ENCODE peak calls at places on chromosome 18, in five cellular contexts. H, G, Z, C and I are unnamed samples.

GRCh38 chr18:60292186-60292585 is 80.4 kb downstream of the MC4R start:
- DNase-seq in H (no peak), G (no peak), Z (no peak), C (no peak), I (no peak)

GRCh38 chr18:77346446-77346845 is 96.8 kb downstream of the GALR1 start:
- DNase-seq in H (no peak), G (no peak), Z (no peak), C (no peak), I (no peak)

GRCh38 chr18:26407721-26408601 is 140.4 kb downstream of the KCTD1 start:
- DNase-seq in H (no peak), G (no peak), Z (no peak), C (no peak), I (no peak)

GRCh38 chr18:48157956-48158355 is 227.5 kb upstream of the SMAD2 start:
- DNase-seq in H (no peak), G (no peak), Z (no peak), C (no peak), I (no peak)

GRCh38 chr18:22983175-22983574 is 50.0 kb downstream of the RBBP8 start:
- DNase-seq in H (no peak), G (peak), Z (peak), C (peak), I (no peak)

GRCh38 chr18:25979358-25979727 is 111.1 kb downstream of the SS18 start:
- DNase-seq in H (no peak), G (no peak), Z (no peak), C (no peak), I (no peak)

GRCh38 chr18:8857806-8858205 is 152.4 kb downstream of the MTCL1 start:
- DNase-seq in H (no peak), G (no peak), Z (no peak), C (no peak), I (no peak)

GRCh38 chr18:69088971-69089370 is 291.1 kb downstream of the CCDC102B start:
- DNase-seq in H (no peak), G (no peak), Z (no peak), C (no peak), I (no peak)

GRCh38 chr18:52237551-52237950 is 102.4 kb upstream of the DCC start:
- DNase-seq in H (no peak), G (no peak), Z (no peak), C (peak), I (no peak)

GRCh38 chr18:10928971-10929373 is 220.4 kb downstream of the PIEZO2 start:
- DNase-seq in H (no peak), G (no peak), Z (no peak), C (peak), I (no peak)

GRCh38 chr18:61891271-61891670 is 1.5 kb downstream of the RNF152 start:
- DNase-seq in H (no peak), G (no peak), Z (no peak), C (no peak), I (no peak)

GRCh38 chr18:67864677-67865340 is 348.3 kb upstream of the DSEL start:
- DNase-seq in H (no peak), G (no peak), Z (no peak), C (peak), I (no peak)

GRCh38 chr18:23703057-23703986 is 14.1 kb downstream of the LAMA3 start:
- DNase-seq in H (no peak), G (peak), Z (peak), C (peak), I (peak)

GRCh38 chr18:3885209-3885792 is 435.3 kb downstream of the TGIF1 start:
- DNase-seq in H (no peak), G (peak), Z (peak), C (no peak), I (no peak)

GRCh38 chr18:31487251-31488015 is 10.5 kb upstream of the DSG2 start:
- DNase-seq in H (no peak), G (no peak), Z (no peak), C (peak), I (no peak)

GRCh38 chr18:74489631-74490030 is 6.5 kb upstream of the CNDP2 start:
- DNase-seq in H (no peak), G (no peak), Z (no peak), C (peak), I (no peak)

GRCh38 chr18:74982946-74983635 is 225.8 kb downstream of the PTGR3 start:
- DNase-seq in H (no peak), G (no peak), Z (no peak), C (no peak), I (no peak)

GRCh38 chr18:32919799-32920198 is 147.0 kb upstream of the KLHL14 start:
- DNase-seq in H (peak), G (peak), Z (peak), C (no peak), I (no peak)

GRCh38 chr18:44700652-44701051 is 20.0 kb downstream of the SETBP1 start:
- DNase-seq in H (no peak), G (no peak), Z (no peak), C (no peak), I (no peak)

GRCh38 chr18:67463829-67464228 is 52.7 kb downstream of the DSEL start:
- DNase-seq in H (no peak), G (no peak), Z (no peak), C (no peak), I (no peak)

GRCh38 chr18:72692595-72692994 is 148.5 kb upstream of the CBLN2 start:
- DNase-seq in H (no peak), G (peak), Z (no peak), C (no peak), I (no peak)

GRCh38 chr18:10497350-10497749 is 28.5 kb upstream of the NAPG start:
- DNase-seq in H (no peak), G (no peak), Z (no peak), C (no peak), I (no peak)

GRCh38 chr18:59616501-59616900 is 80.7 kb downstream of the CCBE1 start:
- DNase-seq in H (no peak), G (no peak), Z (no peak), C (no peak), I (no peak)

GRCh38 chr18:80175451-80176235 is 66.6 kb downstream of the ADNP2 start:
- DNase-seq in H (no peak), G (no peak), Z (no peak), C (no peak), I (no peak)

GRCh38 chr18:80159713-80160636 is 50.9 kb downstream of the ADNP2 start:
- DNase-seq in H (peak), G (no peak), Z (no peak), C (no peak), I (no peak)

GRCh38 chr18:37604032-37604431 is 38.4 kb upstream of the CELF4 start:
- DNase-seq in H (no peak), G (no peak), Z (no peak), C (no peak), I (no peak)

GRCh38 chr18:6842081-6842480 is 112.6 kb downstream of the ARHGAP28 start:
- DNase-seq in H (no peak), G (no peak), Z (no peak), C (no peak), I (no peak)

GRCh38 chr18:62897153-62897552 is 181.8 kb downstream of the PHLPP1 start:
- DNase-seq in H (no peak), G (no peak), Z (no peak), C (peak), I (no peak)

GRCh38 chr18:39624934-39625333 is 2059.3 kb upstream of the CELF4 start:
- DNase-seq in H (peak), G (no peak), Z (no peak), C (peak), I (no peak)

GRCh38 chr18:32610116-32610630 is 139.5 kb upstream of the GAREM1 start:
- DNase-seq in H (no peak), G (no peak), Z (no peak), C (no peak), I (no peak)

GRCh38 chr18:8124232-8125146 is 484.7 kb upstream of the RAB12 start:
- DNase-seq in H (no peak), G (no peak), Z (no peak), C (no peak), I (no peak)

GRCh38 chr18:61569176-61569892 is 236.1 kb downstream of the CDH20 start:
- DNase-seq in H (no peak), G (no peak), Z (no peak), C (peak), I (no peak)

DNA sequence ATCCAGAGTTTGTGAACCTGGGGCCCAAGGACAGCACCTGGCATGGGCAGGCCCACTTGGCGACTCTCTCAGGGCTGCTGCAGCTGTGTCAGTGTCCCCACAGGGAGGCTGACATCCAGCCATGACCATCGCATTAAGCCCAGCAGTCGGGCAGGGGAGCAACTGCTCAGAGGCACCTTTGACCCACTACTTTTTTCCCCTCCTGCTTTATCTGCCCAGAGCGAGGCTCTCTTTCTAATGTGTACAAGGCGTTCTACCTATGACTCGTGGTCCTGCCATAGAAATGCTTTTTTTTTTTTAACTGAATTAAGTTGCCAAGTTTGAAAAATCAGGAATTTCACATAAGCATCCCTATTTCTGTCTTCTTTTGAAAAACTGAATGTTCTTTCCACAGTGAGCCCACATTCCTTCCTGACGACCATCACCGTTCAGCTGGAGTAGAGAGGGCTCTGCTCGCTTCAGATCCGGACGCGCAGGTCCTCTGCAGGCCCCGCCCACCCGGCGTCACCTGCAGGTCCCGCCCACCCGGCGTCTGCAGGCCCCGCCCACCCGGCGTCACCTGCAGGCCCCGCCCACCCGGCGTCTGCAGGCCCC is 403 bp upstream of the CLUL1 start:
- DNase-seq in H (peak), G (peak), Z (peak), C (no peak), I (peak)
- H3K9ac ChIP-seq in H (no peak), G (no peak), Z (peak), C (no peak), I (no peak)

DNA sequence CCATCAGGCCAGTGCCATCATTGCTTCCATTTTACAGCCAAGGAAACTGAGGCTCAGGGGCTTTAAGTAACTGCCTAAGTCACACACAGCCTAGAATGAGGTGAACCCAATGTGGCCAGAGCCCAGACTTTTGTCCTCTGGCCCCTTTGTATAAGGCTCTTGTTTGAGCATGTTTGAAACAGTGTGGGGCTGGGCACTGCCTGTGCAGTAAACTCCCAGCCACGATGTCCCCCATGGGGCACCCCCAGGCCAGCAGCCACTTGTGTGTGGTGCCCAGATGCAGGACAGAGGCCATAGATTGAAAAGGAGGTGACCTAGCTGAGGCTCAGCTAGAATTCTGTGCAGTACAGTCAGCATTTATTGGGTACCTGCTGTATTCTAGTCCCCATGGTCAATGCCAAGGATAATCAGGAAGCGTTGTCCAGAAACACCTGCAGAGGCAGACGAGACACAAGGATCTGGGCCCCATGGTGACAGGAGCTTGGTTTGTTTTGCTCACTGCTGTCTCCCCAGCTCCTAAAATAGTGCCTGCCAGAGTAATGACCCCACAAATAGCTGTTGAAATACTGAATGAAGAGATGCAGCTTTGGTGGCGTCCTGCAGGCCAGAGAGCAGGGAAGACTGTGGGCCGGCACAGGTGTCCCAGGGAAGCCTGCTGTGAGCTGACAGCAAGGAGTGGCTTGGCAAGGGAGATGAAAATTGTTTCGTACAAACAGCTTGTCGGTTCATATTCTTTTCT is 160.7 kb downstream of the LDLRAD4 start:
- DNase-seq in H (no peak), G (no peak), Z (no peak), C (no peak), I (no peak)
- H3K27ac ChIP-seq in H (no peak), G (no peak), Z (no peak), C (no peak), I (no peak)

GRCh38 chr18:46755315-46756171 is 1.3 kb downstream of the ST8SIA5 start:
- DNase-seq in H (no peak), G (peak), Z (no peak), C (no peak), I (no peak)
- H3K4me3 ChIP-seq in H (peak), G (no peak), Z (no peak), C (no peak), I (no peak)

GRCh38 chr18:12038082-12038660 is 55.5 kb upstream of the ANKRD62 start:
- DNase-seq in H (no peak), G (peak), Z (no peak), C (no peak), I (peak)
- H3K9ac ChIP-seq in H (no peak), G (no peak), Z (no peak), C (no peak), I (peak)

GRCh38 chr18:54151376-54151775 is 73.1 kb downstream of the MBD2 start:
- DNase-seq in H (no peak), G (no peak), Z (no peak), C (no peak), I (no peak)
- H3K27ac ChIP-seq in H (no peak), G (no peak), Z (no peak), C (no peak), I (no peak)

GRCh38 chr18:36189486-36189885 is 2.2 kb downstream of the MOCOS start:
- DNase-seq in H (no peak), G (no peak), Z (no peak), C (no peak), I (no peak)
- H3K4me3 ChIP-seq in H (no peak), G (no peak), Z (no peak), C (no peak), I (no peak)

GRCh38 chr18:55877321-55877720 is 289.3 kb upstream of the TCF4 start:
- DNase-seq in H (no peak), G (no peak), Z (no peak), C (no peak), I (no peak)

GRCh38 chr18:55879331-55879730 is 291.3 kb upstream of the TCF4 start:
- DNase-seq in H (no peak), G (no peak), Z (no peak), C (peak), I (no peak)

GRCh38 chr18:55876254-55876653 is 288.3 kb upstream of the TCF4 start:
- DNase-seq in H (no peak), G (no peak), Z (no peak), C (no peak), I (no peak)

GRCh38 chr18:55878224-55878623 is 290.2 kb upstream of the TCF4 start:
- DNase-seq in H (no peak), G (no peak), Z (no peak), C (peak), I (no peak)

GRCh38 chr18:55875330-55875933 is 287.4 kb upstream of the TCF4 start:
- DNase-seq in H (no peak), G (peak), Z (no peak), C (no peak), I (no peak)
- H3K9ac ChIP-seq in H (no peak), G (no peak), Z (no peak), C (no peak), I (no peak)